ENCODE peak calls at places on chromosomes 4 and X, in six cellular contexts. A, W, S, V, Y and Z are unnamed samples. For H3K4me1, the result is how much of the 10 kb centered on the place peaks cover.

GRCh38 chr4:58166496-58166895 is 1056.3 kb upstream of the IGFBP7 start:
- DNase-seq in A (no peak), W (no peak), S (no peak), V (no peak), Y (no peak), Z (no peak)

GRCh38 chrX:41558531-41558930 is 111.4 kb downstream of the NYX start:
- DNase-seq in A (no peak), W (no peak), S (no peak), V (no peak), Y (no peak), Z (no peak)

GRCh38 chrX:33379839-33380238 is 168.5 kb upstream of the DMD start:
- DNase-seq in A (no peak), W (no peak), S (no peak), V (peak), Y (no peak), Z (peak)

GRCh38 chrX:40434947-40435346 is 145.8 kb upstream of the ATP6AP2 start:
- DNase-seq in A (no peak), W (no peak), S (peak), V (peak), Y (peak), Z (no peak)

GRCh38 chrX:73214366-73215094 is at the start of gene NAP1L2:
- DNase-seq in A (peak), W (peak), S (peak), V (peak), Y (peak), Z (peak)

GRCh38 chr4:28675582-28675981 is 1814.9 kb downstream of the STIM2 start:
- DNase-seq in A (no peak), W (no peak), S (no peak), V (no peak), Y (no peak), Z (no peak)

GRCh38 chr4:172830295-172830764 is 338.3 kb upstream of the GALNT7 start:
- DNase-seq in A (no peak), W (no peak), S (no peak), V (no peak), Y (no peak), Z (no peak)

GRCh38 chrX:134180566-134180965 is 56.4 kb upstream of the CCDC160 start:
- DNase-seq in A (no peak), W (no peak), S (no peak), V (no peak), Y (no peak), Z (no peak)

GRCh38 chrX:118627084-118627758 is 100.2 kb upstream of the IL13RA1 start:
- DNase-seq in A (no peak), W (no peak), S (no peak), V (no peak), Y (no peak), Z (no peak)

GRCh38 chr4:6200922-6201362 is 593 bp upstream of the JAKMIP1 start:
- DNase-seq in A (no peak), W (no peak), S (no peak), V (no peak), Y (no peak), Z (no peak)

GRCh38 chr4:75633846-75634245 is 3.5 kb upstream of the CDKL2 start:
- DNase-seq in A (no peak), W (no peak), S (no peak), V (no peak), Y (no peak), Z (no peak)

GRCh38 chr4:14180983-14181601 is 553.6 kb upstream of the BOD1L1 start:
- DNase-seq in A (no peak), W (no peak), S (no peak), V (peak), Y (no peak), Z (no peak)

GRCh38 chr4:152348670-152349069 is 187.2 kb downstream of the FBXW7 start:
- DNase-seq in A (no peak), W (no peak), S (no peak), V (no peak), Y (no peak), Z (no peak)

GRCh38 chrX:133337250-133337649 is 78.0 kb downstream of the GPC4 start:
- DNase-seq in A (no peak), W (no peak), S (no peak), V (peak), Y (no peak), Z (no peak)

GRCh38 chr4:85756938-85757337 is 282.0 kb downstream of the ARHGAP24 start:
- DNase-seq in A (no peak), W (no peak), S (no peak), V (no peak), Y (no peak), Z (no peak)

GRCh38 chr4:184344899-184345572 is 127.4 kb upstream of the ENPP6 start:
- DNase-seq in A (no peak), W (no peak), S (no peak), V (no peak), Y (peak), Z (no peak)

GRCh38 chr4:150164956-150165355 is 86.7 kb downstream of the DCLK2 start:
- DNase-seq in A (no peak), W (no peak), S (no peak), V (no peak), Y (no peak), Z (no peak)

GRCh38 chr4:749771-750666 is 44.4 kb downstream of the PCGF3 start:
- DNase-seq in A (no peak), W (no peak), S (peak), V (no peak), Y (no peak), Z (no peak)

GRCh38 chrX:119638725-119639471 is 32.7 kb upstream of the NKRF start:
- DNase-seq in A (no peak), W (no peak), S (no peak), V (no peak), Y (no peak), Z (no peak)

GRCh38 chrX:15214614-15215013 is 55.3 kb downstream of the ASB9 start:
- DNase-seq in A (no peak), W (no peak), S (no peak), V (no peak), Y (no peak), Z (no peak)

GRCh38 chr4:76689079-76689817 is 208.7 kb downstream of the SOWAHB start:
- DNase-seq in A (no peak), W (peak), S (peak), V (peak), Y (peak), Z (no peak)

GRCh38 chrX:14916017-14916674 is 42.9 kb downstream of the MOSPD2 start:
- DNase-seq in A (no peak), W (no peak), S (no peak), V (no peak), Y (no peak), Z (no peak)

GRCh38 chrX:129586446-129586845 is 46.4 kb downstream of the OCRL start:
- DNase-seq in A (no peak), W (no peak), S (no peak), V (no peak), Y (no peak), Z (no peak)

GRCh38 chrX:35711281-35711680 is 86.9 kb upstream of the MAGEB16 start:
- DNase-seq in A (no peak), W (no peak), S (no peak), V (no peak), Y (no peak), Z (no peak)

GRCh38 chr4:89784686-89785227 is 52.2 kb downstream of the SNCA start:
- DNase-seq in A (no peak), W (no peak), S (no peak), V (no peak), Y (no peak), Z (no peak)

GRCh38 chr4:189941005-189941450 is 356 bp downstream of the FRG1 start:
- DNase-seq in A (no peak), W (no peak), S (no peak), V (no peak), Y (no peak), Z (no peak)

DNA sequence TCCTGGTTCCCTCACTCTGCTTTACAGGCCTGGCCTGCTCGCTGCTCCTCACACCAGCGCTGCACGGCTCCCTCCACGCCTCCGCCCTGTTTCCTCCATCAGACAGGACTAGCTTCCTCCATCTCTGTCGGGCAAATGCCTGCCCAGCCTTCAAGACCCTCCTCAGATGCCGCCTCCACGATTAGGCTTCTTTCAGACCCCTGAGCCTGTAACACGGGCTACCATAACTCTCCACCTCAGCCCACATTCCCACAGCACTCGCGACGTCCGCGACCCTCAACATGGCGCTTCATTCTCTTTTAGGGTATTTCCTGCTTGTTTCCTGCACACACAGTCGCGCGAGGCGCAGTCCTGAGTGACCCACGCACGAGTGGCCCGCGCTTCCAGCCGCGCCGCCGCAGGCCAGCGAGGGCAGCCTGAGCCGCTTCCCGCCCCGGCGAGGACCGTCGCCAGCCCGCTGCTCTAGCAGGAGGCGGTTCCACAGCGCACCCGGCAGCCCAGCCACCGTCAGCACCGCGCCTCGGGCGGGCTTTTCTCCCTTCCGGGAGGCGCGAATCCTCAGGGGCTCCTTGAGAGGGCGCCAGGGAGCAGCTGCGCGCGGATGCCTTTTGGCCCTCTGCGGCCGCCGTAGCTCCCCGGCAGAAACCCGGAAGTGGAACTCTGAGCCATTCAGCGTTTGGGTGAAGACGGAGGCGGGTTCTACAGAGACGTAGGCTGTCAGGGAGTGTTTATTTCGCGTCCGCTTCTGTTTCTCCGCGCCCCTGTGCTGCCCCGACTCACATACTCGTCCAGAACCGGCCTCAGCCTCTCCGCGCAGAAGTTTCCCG is at the start of gene FRG1:
- DNase-seq in A (peak), W (peak), S (peak), V (peak), Y (peak), Z (peak)
- TF ChIP-seq POLR2A in A (peak), W (no peak), S (peak), V (peak), Y (peak), Z (peak)

GRCh38 chr4:1855334-1856070 is 454 bp downstream of the LETM1 start:
- DNase-seq in A (no peak), W (peak), S (no peak), V (no peak), Y (peak), Z (no peak)
- H3K4me1 ChIP-seq in A (under half), W (under half), S (under half), V (under half), Y (under half), Z (under half)

DNA sequence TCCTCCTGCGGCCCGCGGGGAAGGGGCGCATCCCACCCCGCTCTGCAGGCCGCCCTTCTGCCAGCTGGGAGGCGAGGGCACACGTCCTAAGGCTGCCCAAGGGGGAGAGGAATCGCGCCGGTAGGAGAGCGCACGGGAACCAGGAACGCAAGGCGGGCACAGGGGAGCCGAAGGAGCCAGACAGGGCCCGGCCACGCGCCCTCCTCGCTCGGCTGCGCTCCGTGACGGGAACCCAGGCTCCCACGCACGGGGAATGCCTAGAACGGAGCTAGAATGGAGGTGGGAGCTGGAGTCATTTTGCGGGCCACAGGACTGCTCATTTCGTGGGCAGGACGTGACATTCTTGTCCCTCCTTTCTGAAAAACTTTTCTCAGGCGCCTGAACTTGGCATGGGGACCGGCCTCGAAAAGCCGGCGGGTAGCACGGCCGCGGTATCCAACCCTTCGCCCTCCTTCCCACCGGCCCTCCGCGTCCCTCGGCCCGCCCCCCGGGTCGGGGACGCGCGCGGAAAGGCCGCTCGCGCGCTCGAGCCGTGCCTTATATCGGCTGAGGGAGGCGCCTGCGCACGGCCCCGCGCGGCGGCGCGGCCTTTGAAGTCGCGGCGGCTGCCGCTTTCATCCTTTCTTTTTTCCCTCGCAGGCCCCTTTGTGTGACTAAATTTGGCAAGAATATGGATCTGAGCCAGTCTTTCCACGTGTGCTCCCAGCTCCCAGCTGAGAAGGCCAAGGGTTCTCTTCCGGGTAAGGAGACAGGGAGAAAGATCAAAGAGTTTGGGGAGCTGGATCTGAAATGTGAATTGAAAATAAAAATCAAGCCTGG is 4.3 kb upstream of the LEF1 start:
- DNase-seq in A (no peak), W (no peak), S (peak), V (peak), Y (peak), Z (no peak)
- H3K27ac ChIP-seq in A (no peak), W (peak), S (no peak), V (peak), Y (no peak), Z (peak)

DNA sequence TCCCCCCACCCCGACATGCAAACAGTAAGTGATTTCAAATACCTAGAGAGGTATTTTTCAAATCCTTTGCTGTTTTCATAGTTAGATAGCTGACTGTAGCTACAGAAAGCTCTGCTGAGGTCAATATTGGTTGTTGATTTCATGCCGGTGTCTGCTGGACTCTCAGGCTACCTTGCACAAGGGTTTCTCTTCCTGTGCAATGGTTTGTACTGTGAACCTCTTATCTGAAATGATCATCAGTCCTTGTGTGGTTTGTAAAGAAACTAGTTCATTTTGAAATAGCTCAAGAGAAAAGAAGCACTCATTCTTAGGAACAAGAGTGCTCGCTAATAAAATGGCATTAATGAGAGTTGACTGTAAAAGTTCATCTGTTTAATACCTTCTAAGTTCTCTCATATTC is 2.1 kb downstream of the MTM1 start:
- DNase-seq in A (no peak), W (no peak), S (no peak), V (no peak), Y (no peak), Z (no peak)
- TF ChIP-seq POLR2A in A (no peak), W (no peak), S (no peak), V (no peak), Y (no peak), Z (no peak)

GRCh38 chr4:94566420-94566819 is 114.7 kb downstream of the PDLIM5 start:
- DNase-seq in A (no peak), W (no peak), S (no peak), V (no peak), Y (no peak), Z (no peak)
- H3K4me1 ChIP-seq in A (under half), W (under half), S (under half), V (under half), Y (under half), Z (under half)

GRCh38 chrX:69508610-69509009 is 4.5 kb downstream of the NALF2 start:
- DNase-seq in A (no peak), W (no peak), S (no peak), V (no peak), Y (no peak), Z (no peak)

GRCh38 chrX:69504626-69505612 is 793 bp downstream of the NALF2 start:
- DNase-seq in A (no peak), W (no peak), S (no peak), V (no peak), Y (no peak), Z (no peak)

GRCh38 chrX:69505772-69506616 is 1.9 kb downstream of the NALF2 start:
- DNase-seq in A (no peak), W (no peak), S (no peak), V (no peak), Y (no peak), Z (no peak)

GRCh38 chrX:69507500-69507789 is 3.3 kb downstream of the NALF2 start:
- DNase-seq in A (no peak), W (no peak), S (no peak), V (no peak), Y (no peak), Z (no peak)

GRCh38 chrX:69506617-69507499 is 2.7 kb downstream of the NALF2 start:
- DNase-seq in A (no peak), W (no peak), S (no peak), V (no peak), Y (no peak), Z (no peak)
- H3K27ac ChIP-seq in A (no peak), W (no peak), S (no peak), V (no peak), Y (no peak), Z (no peak)

GRCh38 chr4:8532245-8532781 is 47.9 kb upstream of the GPR78 start:
- DNase-seq in A (no peak), W (no peak), S (no peak), V (no peak), Y (no peak), Z (no peak)
- TF ChIP-seq POLR2A in A (no peak), W (no peak), S (no peak), V (no peak), Y (no peak), Z (no peak)

GRCh38 chr4:110751991-110752390 is 129.1 kb upstream of the PITX2 start:
- DNase-seq in A (no peak), W (no peak), S (no peak), V (no peak), Y (no peak), Z (no peak)
- H3K4me1 ChIP-seq in A (under half), W (under half), S (under half), V (under half), Y (under half), Z (under half)